ENCODE peak calls at places on chromosomes 11 and 22, in five cellular contexts. C is H1, U is HCT116, J is GM12878, F is K562. E is an unnamed sample.
A peak's percentile ranks its signal among the peaks of the same experiment; 100 is the strongest.

GRCh38 chr11:99916078-99916477 is 771.0 kb upstream of the ARHGAP42 start:
- DNase-seq in C (no peak), U (no peak), J (no peak), F (no peak), E (no peak)

GRCh38 chr11:105734422-105734821 is 124.5 kb downstream of the GRIA4 start:
- DNase-seq in C (no peak), U (no peak), J (no peak), F (no peak), E (no peak)

GRCh38 chr22:23910496-23911190 is 16.5 kb downstream of the MIF start:
- DNase-seq in C (no peak), U (no peak), J (no peak), F (no peak), E (no peak)

GRCh38 chr11:9728058-9728457 is 64.2 kb downstream of the SWAP70 start:
- DNase-seq in C (no peak), U (no peak), J (no peak), F (no peak), E (no peak)

GRCh38 chr11:11620251-11620965 is 1.4 kb downstream of the GALNT18 start:
- DNase-seq in C (peak; percentile 74), U (peak; percentile 47), J (no peak), F (no peak), E (peak; percentile 65)

GRCh38 chr11:8080674-8081590 is at the start of gene TUB:
- DNase-seq in C (peak; percentile 77), U (no peak), J (no peak), F (no peak), E (peak; percentile 45)

GRCh38 chr11:16153951-16154350 is 202.4 kb downstream of the SOX6 start:
- DNase-seq in C (no peak), U (no peak), J (no peak), F (no peak), E (no peak)

GRCh38 chr11:14974723-14975587 is 2.8 kb upstream of the CALCA start:
- DNase-seq in C (peak; percentile 85), U (peak; percentile 54), J (no peak), F (peak; percentile 66), E (peak; percentile 62)

GRCh38 chr11:98531576-98531975 is 489.2 kb upstream of the CNTN5 start:
- DNase-seq in C (no peak), U (no peak), J (no peak), F (no peak), E (no peak)

GRCh38 chr11:95247883-95248282 is 16.9 kb upstream of the SESN3 start:
- DNase-seq in C (no peak), U (no peak), J (no peak), F (no peak), E (no peak)

GRCh38 chr11:64791781-64792291 is 11.2 kb downstream of the MAP4K2 start:
- DNase-seq in C (no peak), U (no peak), J (no peak), F (no peak), E (no peak)

GRCh38 chr22:23109441-23109978 is 32.3 kb downstream of the RSPH14 start:
- DNase-seq in C (no peak), U (no peak), J (no peak), F (no peak), E (no peak)

GRCh38 chr22:25051073-25051472 is 98.6 kb downstream of the KIAA1671 start:
- DNase-seq in C (peak; percentile 59), U (peak; percentile 23), J (no peak), F (no peak), E (no peak)

DNA sequence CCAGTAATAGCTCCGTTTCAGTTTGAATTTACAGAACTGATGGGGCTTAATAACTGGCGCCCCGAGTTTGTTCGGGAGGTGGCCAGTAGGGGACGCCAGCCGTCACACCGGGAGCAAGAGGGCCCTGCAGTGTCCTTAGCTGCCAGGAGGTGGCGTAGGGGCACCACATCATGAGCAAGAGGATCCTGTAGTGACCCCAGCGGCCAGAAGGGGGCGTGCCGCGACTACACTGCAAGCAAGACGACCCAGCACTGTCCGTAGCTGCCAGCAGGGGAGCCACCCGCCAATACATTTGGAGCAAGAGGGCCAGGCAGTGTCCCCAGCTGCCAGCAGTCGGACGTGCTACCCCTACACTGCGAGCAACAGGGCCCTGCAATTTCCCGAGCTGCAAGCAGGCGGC is 663.7 kb upstream of the B3GAT1 start:
- DNase-seq in C (peak; percentile 98), U (peak; percentile 71), J (no peak), F (peak; percentile 60), E (no peak)
- TF ChIP-seq JUND in C (peak; percentile 65), U (no peak), J (no peak), F (no peak), E (no peak)

GRCh38 chr11:29002816-29003215 is 894.6 kb downstream of the METTL15 start:
- DNase-seq in C (no peak), U (no peak), J (no peak), F (no peak), E (no peak)
- TF ChIP-seq JUND in C (no peak), U (no peak), J (no peak), F (no peak), E (no peak)

GRCh38 chr22:45518580-45518991 is 15.9 kb downstream of the FBLN1 start:
- DNase-seq in C (no peak), U (no peak), J (no peak), F (no peak), E (peak; percentile 22)

GRCh38 chr22:45516163-45516562 is 13.5 kb downstream of the FBLN1 start:
- DNase-seq in C (no peak), U (no peak), J (no peak), F (no peak), E (no peak)

GRCh38 chr22:45515678-45516077 is 13.0 kb downstream of the FBLN1 start:
- DNase-seq in C (no peak), U (no peak), J (no peak), F (no peak), E (no peak)

GRCh38 chr22:45521178-45521577 is 18.5 kb downstream of the FBLN1 start:
- DNase-seq in C (no peak), U (peak; percentile 18), J (no peak), F (no peak), E (no peak)

GRCh38 chr22:45516923-45517675 is 14.4 kb downstream of the FBLN1 start:
- DNase-seq in C (no peak), U (no peak), J (no peak), F (no peak), E (no peak)
- TF ChIP-seq JUND in C (no peak), U (no peak), J (no peak), F (no peak), E (no peak)

GRCh38 chr22:41382610-41383009 is 868 bp downstream of the TEF start:
- DNase-seq in C (no peak), U (no peak), J (no peak), F (no peak), E (no peak)

GRCh38 chr22:41383085-41383484 is 1.3 kb downstream of the TEF start:
- DNase-seq in C (no peak), U (no peak), J (no peak), F (no peak), E (no peak)

GRCh38 chr22:41380993-41381328 is 781 bp upstream of the TEF start:
- DNase-seq in C (no peak), U (peak; percentile 67), J (no peak), F (peak; percentile 80), E (peak; percentile 27)

GRCh38 chr22:41381329-41382097 is at the start of gene TEF:
- DNase-seq in C (peak; percentile 97), U (peak; percentile 95), J (peak; percentile 91), F (peak; percentile 96), E (peak; percentile 97)

GRCh38 chr22:41382098-41382578 is 396 bp downstream of the TEF start:
- DNase-seq in C (no peak), U (no peak), J (no peak), F (peak; percentile 51), E (peak; percentile 34)
- TF ChIP-seq JUND in C (no peak), U (no peak), J (no peak), F (no peak), E (no peak)

GRCh38 chr22:35008213-35008612 is 57.7 kb upstream of the ISX start:
- DNase-seq in C (no peak), U (no peak), J (peak; percentile 41), F (no peak), E (no peak)
- TF ChIP-seq JUND in C (no peak), U (no peak), J (no peak), F (no peak), E (no peak)

DNA sequence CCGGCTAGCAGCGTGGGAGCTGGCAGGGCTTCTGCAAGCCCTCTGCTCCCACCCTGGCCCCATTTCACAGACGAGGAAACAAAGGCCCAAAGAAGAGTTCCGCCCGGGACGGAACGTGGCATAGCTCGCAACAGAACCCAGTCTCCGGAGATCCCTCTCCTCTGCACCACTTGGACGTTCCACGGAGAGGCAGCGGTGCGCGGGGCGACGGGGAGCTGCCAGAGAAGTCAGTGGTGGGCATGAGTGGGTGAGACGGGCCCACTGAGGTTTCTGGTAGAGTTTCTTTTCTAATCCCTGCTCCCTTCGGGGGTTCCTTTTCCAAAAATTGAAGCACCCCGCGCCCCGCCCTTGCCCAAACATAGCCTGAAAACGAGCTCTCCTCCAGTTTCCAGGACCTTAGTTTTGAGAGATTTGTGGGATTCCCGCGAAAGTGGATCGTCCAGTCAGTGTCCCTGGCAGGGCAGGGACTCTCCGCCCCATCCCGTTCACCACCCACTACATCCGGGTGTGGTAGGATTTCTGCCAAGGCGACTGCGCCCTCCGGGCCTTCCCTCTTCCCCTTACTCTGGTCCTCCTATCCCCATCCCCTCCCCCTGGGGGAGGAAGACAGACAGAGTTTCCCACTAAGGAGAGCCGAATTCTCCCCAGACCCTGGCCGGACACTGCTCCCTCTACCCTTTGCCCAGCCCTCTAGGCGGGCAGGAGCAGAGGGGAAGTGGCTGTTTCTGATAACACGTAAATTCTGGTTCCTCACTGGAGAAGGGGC is 764 bp upstream of the NECTIN1 start:
- DNase-seq in C (peak; percentile 62), U (peak; percentile 32), J (no peak), F (no peak), E (peak; percentile 95)
- TF ChIP-seq JUND in C (no peak), U (no peak), J (no peak), F (no peak), E (no peak)

DNA sequence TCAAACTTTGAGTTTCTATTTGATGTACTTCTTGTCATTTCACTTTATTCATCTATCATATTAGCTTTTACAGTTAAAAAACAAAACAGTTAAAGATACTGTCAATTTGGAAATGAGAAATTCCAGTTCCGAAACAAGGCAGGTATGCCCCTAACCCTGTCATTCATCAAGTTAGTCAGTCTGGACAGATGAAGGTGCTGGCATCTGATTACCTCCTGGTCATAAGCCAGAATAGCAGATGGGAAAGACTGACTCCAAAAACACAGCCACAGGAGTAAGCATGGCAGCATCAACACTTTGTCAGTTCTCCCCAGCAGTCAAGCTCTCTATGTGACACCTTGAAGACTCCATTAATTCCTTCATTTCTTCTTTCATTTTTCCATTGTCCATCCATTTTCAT is 4.3 kb downstream of the LRRC51 start:
- DNase-seq in C (no peak), U (no peak), J (no peak), F (no peak), E (no peak)
- TF ChIP-seq JUND in C (no peak), U (no peak), J (no peak), F (no peak), E (no peak)

GRCh38 chr22:46140989-46141928 is 9.1 kb upstream of the PPARA start:
- DNase-seq in C (no peak), U (no peak), J (no peak), F (no peak), E (no peak)
- TF ChIP-seq JUND in C (no peak), U (no peak), J (no peak), F (no peak), E (no peak)